ENCODE peak calls at places on chromosome X, in eight cellular contexts. W, I, B, X, Z, Y, N and O are unnamed samples.

GRCh38 chrX:134733595-134733994 is 75.3 kb upstream of the PLAC1 start:
- DNase-seq in N (no peak), X (no peak), Y (no peak), I (no peak), B (no peak), W (no peak), Z (no peak), O (no peak)

GRCh38 chrX:137278825-137279224 is 245.0 kb upstream of the GPR101 start:
- DNase-seq in I (no peak), X (no peak), Z (no peak), B (no peak), N (no peak), Y (no peak), W (no peak), O (no peak)

GRCh38 chrX:118016422-118016821 is 100.2 kb downstream of the KLHL13 start:
- DNase-seq in B (no peak), X (no peak), Z (no peak), Y (no peak), N (peak), I (no peak), W (no peak), O (no peak)

GRCh38 chrX:120358687-120359086 is 3.2 kb upstream of the ATP1B4 start:
- DNase-seq in W (no peak), N (peak), I (no peak), Z (no peak), X (no peak), B (no peak), Y (no peak), O (no peak)

GRCh38 chrX:15903186-15903681 is 48.6 kb upstream of the AP1S2 start:
- DNase-seq in I (no peak), N (no peak), Y (no peak), X (no peak), Z (no peak), B (no peak), W (no peak), O (no peak)

GRCh38 chrX:38864165-38864564 is 62.9 kb downstream of the MID1IP1 start:
- DNase-seq in I (peak), B (peak), X (no peak), Z (no peak), W (no peak), Y (no peak), N (no peak), O (no peak)

GRCh38 chrX:18973527-18974192 is 10.3 kb downstream of the PHKA2 start:
- DNase-seq in I (no peak), W (no peak), B (peak), X (no peak), Z (no peak), Y (no peak), N (peak), O (no peak)

GRCh38 chrX:31609130-31609529 is 537.3 kb upstream of the FTHL17 start:
- DNase-seq in I (peak), X (no peak), Z (no peak), N (peak), B (peak), W (no peak), Y (no peak), O (no peak)

GRCh38 chrX:82711432-82711831 is 796.7 kb upstream of the POU3F4 start:
- DNase-seq in Y (no peak), Z (no peak), B (no peak), X (no peak), N (peak), I (no peak), W (no peak), O (no peak)

GRCh38 chrX:27767387-27767786 is 40.4 kb upstream of the MAGEB10 start:
- DNase-seq in Y (no peak), X (no peak), Z (no peak), N (peak), I (no peak), W (no peak), B (no peak), O (no peak)

GRCh38 chrX:71652405-71652804 is 14.9 kb upstream of the LOC101059915 start:
- DNase-seq in W (no peak), X (peak), I (peak), B (peak), Y (no peak), N (peak), Z (no peak), O (peak)

GRCh38 chrX:103254171-103254824 is 657 bp downstream of the TCEAL8 start:
- DNase-seq in I (peak), W (no peak), B (peak), X (peak), Y (peak), N (peak), Z (no peak), O (no peak)

GRCh38 chrX:101260435-101260834 is 30.7 kb downstream of the TAF7L start:
- DNase-seq in I (peak), B (peak), Y (no peak), X (no peak), Z (no peak), N (peak), W (no peak), O (no peak)

GRCh38 chrX:19869195-19869594 is 18.2 kb downstream of the SH3KBP1 start:
- DNase-seq in N (no peak), W (no peak), B (no peak), X (no peak), Z (no peak), I (no peak), Y (no peak), O (no peak)

GRCh38 chrX:68835104-68835442 is 6.3 kb downstream of the EFNB1 start:
- DNase-seq in I (no peak), N (no peak), W (no peak), Z (no peak), Y (no peak), B (no peak), X (peak), O (no peak)

GRCh38 chrX:142998447-142999208 is 27.1 kb upstream of the SPANXN4 start:
- DNase-seq in X (no peak), W (no peak), Y (no peak), I (no peak), N (peak), Z (no peak), B (peak), O (no peak)

GRCh38 chrX:63186137-63186536 is 165.0 kb downstream of the SPIN4 start:
- DNase-seq in Y (no peak), I (no peak), Z (no peak), B (no peak), X (no peak), N (peak), W (no peak), O (no peak)

GRCh38 chrX:27796640-27797257 is 11.0 kb upstream of the MAGEB10 start:
- DNase-seq in B (no peak), Z (no peak), N (no peak), I (no peak), X (no peak), Y (no peak), W (no peak), O (no peak)

GRCh38 chrX:43493751-43494150 is 162.3 kb upstream of the MAOA start:
- DNase-seq in W (no peak), I (no peak), N (no peak), Y (no peak), X (no peak), Z (no peak), B (peak), O (no peak)

DNA sequence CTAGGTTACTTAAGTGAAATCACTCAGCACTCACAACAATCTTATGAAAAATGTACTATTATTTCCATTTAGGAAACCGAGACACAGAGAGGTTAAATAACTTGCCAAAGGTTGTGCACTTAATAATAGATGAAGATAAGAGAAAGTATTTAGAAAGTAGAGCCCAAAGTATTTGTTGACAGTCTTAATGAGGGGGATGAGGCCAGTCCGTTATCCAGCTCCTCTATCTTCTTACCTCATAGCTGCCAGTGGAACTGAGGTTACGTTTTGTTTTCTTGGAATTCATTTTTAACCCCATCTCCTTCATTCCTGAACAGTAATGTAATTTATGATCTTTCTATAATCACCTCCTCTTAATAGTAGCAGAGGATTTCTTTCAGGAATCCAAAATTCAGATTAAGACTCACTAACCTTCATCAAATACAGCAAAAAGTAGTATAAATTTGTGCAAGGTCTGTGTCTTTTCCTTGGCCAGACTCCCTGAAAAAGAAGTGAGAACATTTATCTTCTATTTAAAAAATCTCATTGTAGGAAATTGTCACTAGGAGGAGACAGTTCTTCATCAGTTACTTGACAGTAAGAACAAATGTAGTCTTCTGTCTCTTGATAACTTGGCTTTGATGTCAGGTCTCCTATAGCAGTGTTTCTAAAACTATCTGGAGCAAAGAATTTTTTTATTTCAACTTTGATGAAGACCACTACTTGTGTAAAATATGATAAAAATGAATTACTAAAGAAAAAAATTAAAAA is 35.5 kb downstream of the F8 start:
- DNase-seq in N (peak), B (peak), I (no peak), W (no peak), X (no peak), Z (no peak), Y (no peak), O (no peak)
- H3K27ac ChIP-seq in N (no peak), B (no peak), I (no peak), W (no peak), X (no peak), Z (no peak), Y (no peak), O (no peak)

DNA sequence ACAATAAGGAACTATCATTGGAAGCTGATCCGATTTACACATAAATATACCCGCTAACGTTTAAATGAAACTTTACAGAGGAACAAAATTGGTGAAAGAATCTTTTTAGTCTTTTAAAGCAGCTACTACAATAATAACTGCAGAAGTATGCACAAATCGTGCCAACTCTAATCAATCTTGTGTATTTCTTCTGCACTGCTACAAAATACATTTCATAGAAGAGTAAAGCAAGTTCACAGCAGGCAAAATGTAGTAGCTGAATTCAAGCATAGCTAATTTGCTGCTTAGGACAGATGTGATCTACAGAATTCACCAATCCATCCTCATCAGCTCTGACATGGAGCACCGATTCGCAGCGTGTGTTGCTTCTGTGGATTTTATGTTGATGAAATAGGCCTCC is 367.2 kb upstream of the FGF13 start:
- DNase-seq in B (no peak), Z (no peak), Y (no peak), N (no peak), W (no peak), I (no peak), X (no peak), O (no peak)
- H3K27ac ChIP-seq in B (no peak), Z (no peak), Y (no peak), N (peak), W (no peak), I (no peak), X (no peak), O (no peak)

GRCh38 chrX:24879679-24880078 is 136.1 kb downstream of the ARX start:
- DNase-seq in X (no peak), W (no peak), N (no peak), Z (no peak), B (no peak), I (no peak), Y (no peak), O (no peak)
- H3K27ac ChIP-seq in X (no peak), W (no peak), N (no peak), Z (no peak), B (no peak), I (no peak), Y (no peak), O (no peak)

DNA sequence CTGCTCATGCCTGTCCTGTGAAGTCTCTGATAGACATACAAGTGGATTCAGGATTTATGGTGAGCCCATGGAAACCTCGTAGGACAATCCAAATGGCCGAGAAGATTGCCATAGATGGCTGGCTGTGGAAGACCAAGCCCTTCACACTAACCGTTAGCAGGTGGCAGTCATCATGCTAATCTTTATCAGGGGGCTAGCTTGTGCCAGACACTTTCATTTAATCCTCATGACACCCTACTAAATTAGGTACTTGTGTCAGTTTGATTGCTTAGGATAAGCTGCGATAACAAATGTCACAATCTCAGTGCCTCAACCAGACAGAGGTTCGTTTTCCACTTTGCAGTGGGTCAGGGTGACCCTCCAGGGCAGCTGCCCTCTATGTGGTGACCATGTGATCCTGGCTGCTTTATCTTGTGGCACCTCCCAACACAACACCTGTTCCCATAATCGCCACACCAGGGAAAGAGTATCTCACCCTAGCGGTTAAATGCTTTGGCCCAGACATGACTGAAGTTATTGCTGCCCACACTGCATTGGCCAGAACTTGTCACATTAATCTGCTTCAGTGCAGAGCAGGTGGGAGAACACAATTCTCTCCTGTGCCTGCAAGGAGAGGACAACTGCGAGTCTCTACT is 60.8 kb downstream of the REPS2 start:
- DNase-seq in W (no peak), I (peak), X (no peak), Y (no peak), Z (no peak), N (peak), B (peak), O (no peak)
- H3K27ac ChIP-seq in W (no peak), I (no peak), X (no peak), Y (no peak), Z (no peak), N (no peak), B (no peak), O (no peak)

GRCh38 chrX:17581650-17582049 is 155.6 kb upstream of the SCML1 start:
- DNase-seq in Y (no peak), B (no peak), W (no peak), X (no peak), I (no peak), N (no peak), Z (no peak), O (no peak)

GRCh38 chrX:17579021-17579420 is 158.3 kb upstream of the SCML1 start:
- DNase-seq in W (no peak), X (no peak), N (no peak), Y (no peak), I (no peak), B (no peak), Z (no peak), O (no peak)

GRCh38 chrX:17584248-17584681 is 153.0 kb upstream of the SCML1 start:
- DNase-seq in N (peak), Y (no peak), B (peak), Z (no peak), X (no peak), W (no peak), I (no peak), O (no peak)

GRCh38 chrX:17585006-17585405 is 152.3 kb upstream of the SCML1 start:
- DNase-seq in Z (no peak), X (no peak), B (no peak), Y (no peak), I (no peak), W (no peak), N (no peak), O (no peak)

DNA sequence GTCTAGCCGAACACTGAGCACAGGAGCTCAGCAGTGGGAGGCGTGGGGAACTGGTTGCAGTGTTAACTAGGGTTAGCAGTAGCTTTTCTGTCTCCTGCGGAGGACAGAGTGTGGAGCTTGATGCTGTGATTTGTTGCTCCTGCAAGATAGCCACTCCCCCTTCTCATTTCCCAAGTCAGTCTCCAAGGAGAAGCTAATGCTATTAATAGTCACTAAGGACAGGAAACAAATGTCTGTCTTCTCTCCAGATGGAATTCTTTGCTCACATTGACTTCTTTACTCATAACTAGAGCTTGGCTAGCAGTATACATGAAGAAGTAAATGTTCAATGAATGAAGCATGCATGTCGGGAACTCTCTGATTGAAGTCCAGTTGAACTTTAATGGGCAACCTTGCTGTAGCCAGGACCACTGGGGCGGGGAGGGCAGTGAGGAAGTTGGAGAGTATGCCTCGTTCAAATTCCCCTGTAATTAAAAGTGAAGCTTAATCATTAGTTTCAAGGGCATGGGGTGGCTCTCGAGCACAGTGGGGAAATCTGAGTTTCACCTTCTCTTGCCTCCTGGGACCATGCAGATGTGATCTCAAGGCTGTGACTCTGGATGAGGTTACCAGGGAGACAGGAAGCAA is 156.7 kb upstream of the SCML1 start:
- DNase-seq in Z (no peak), N (no peak), B (peak), I (peak), W (no peak), X (no peak), Y (no peak), O (no peak)
- H3K27ac ChIP-seq in Z (peak), N (no peak), B (peak), I (peak), W (no peak), X (no peak), Y (no peak), O (no peak)